ENCODE peak calls at places on chromosomes 12 and 14, in five cellular contexts. Y, S, C, M and K are unnamed samples.

GRCh38 chr12:54432815-54433164 is 13.7 kb upstream of the ITGA5 start:
- DNase-seq in Y (no peak), S (no peak), C (no peak), M (no peak), K (no peak)

GRCh38 chr14:100155049-100155621 is 4.3 kb downstream of the DEGS2 start:
- DNase-seq in Y (peak), S (peak), C (no peak), M (no peak), K (no peak)

GRCh38 chr14:95519699-95520098 is 3.2 kb upstream of the SYNE3 start:
- DNase-seq in Y (no peak), S (peak), C (peak), M (peak), K (peak)

GRCh38 chr12:42834062-42834461 is 244.5 kb upstream of the PRICKLE1 start:
- DNase-seq in Y (no peak), S (no peak), C (no peak), M (no peak), K (no peak)

GRCh38 chr12:64946132-64946829 is 121.8 kb downstream of the TBC1D30 start:
- DNase-seq in Y (peak), S (no peak), C (peak), M (no peak), K (no peak)

GRCh38 chr12:19574606-19575005 is 135.3 kb downstream of the AEBP2 start:
- DNase-seq in Y (no peak), S (no peak), C (no peak), M (no peak), K (no peak)

GRCh38 chr12:78928200-78929074 is 63.9 kb downstream of the SYT1 start:
- DNase-seq in Y (no peak), S (no peak), C (peak), M (no peak), K (no peak)

GRCh38 chr12:122602456-122602855 is 75.4 kb downstream of the KNTC1 start:
- DNase-seq in Y (no peak), S (no peak), C (no peak), M (no peak), K (no peak)

GRCh38 chr12:79327465-79327864 is 363.3 kb downstream of the PAWR start:
- DNase-seq in Y (no peak), S (no peak), C (no peak), M (no peak), K (no peak)

GRCh38 chr14:61064866-61065265 is 83.8 kb downstream of the SLC38A6 start:
- DNase-seq in Y (no peak), S (no peak), C (no peak), M (no peak), K (no peak)

GRCh38 chr14:50228313-50228712 is 3.1 kb downstream of the SOS2 start:
- DNase-seq in Y (no peak), S (no peak), C (no peak), M (no peak), K (no peak)

GRCh38 chr12:110345963-110346362 is 57.5 kb downstream of the ANAPC7 start:
- DNase-seq in Y (no peak), S (no peak), C (no peak), M (no peak), K (no peak)

GRCh38 chr14:20798318-20798717 is 4.3 kb downstream of the RNASE1 start:
- DNase-seq in Y (no peak), S (no peak), C (no peak), M (no peak), K (no peak)

GRCh38 chr12:78331764-78332163 is 501.1 kb downstream of the NAV3 start:
- DNase-seq in Y (peak), S (no peak), C (no peak), M (no peak), K (no peak)